ENCODE peak calls at places on chromosomes 11 and 22, in seven cellular contexts. One of them, this sample, is unnamed. For H3K27me3, the result is how much of the 10 kb centered on the place peaks cover.

GRCh38 chr11:44351006-44351660 is 41.2 kb upstream of the ALX4 start:
- DNase-seq in MM.1S: no peak
- DNase-seq in cardiac muscle cell: no peak
- DNase-seq in GM23338: no peak
- DNase-seq in PC-9: no peak
- DNase-seq in tibial artery: no peak
- DNase-seq in HL-60: peak
- DNase-seq in this sample: no peak

GRCh38 chr11:43573233-43573632 is 107.3 kb upstream of the HSD17B12 start:
- DNase-seq in MM.1S: peak
- DNase-seq in cardiac muscle cell: peak
- DNase-seq in GM23338: peak
- DNase-seq in PC-9: no peak
- DNase-seq in tibial artery: no peak
- DNase-seq in HL-60: peak
- DNase-seq in this sample: no peak

GRCh38 chr11:129237880-129238638 is 45.9 kb upstream of the ARHGAP32 start:
- DNase-seq in MM.1S: no peak
- DNase-seq in cardiac muscle cell: no peak
- DNase-seq in GM23338: no peak
- DNase-seq in PC-9: no peak
- DNase-seq in tibial artery: no peak
- DNase-seq in HL-60: no peak
- DNase-seq in this sample: no peak

GRCh38 chr11:23280088-23280487 is 419.8 kb upstream of the CCDC179 start:
- DNase-seq in MM.1S: no peak
- DNase-seq in cardiac muscle cell: no peak
- DNase-seq in GM23338: no peak
- DNase-seq in PC-9: no peak
- DNase-seq in tibial artery: no peak
- DNase-seq in HL-60: no peak
- DNase-seq in this sample: no peak

GRCh38 chr11:76639621-76640020 is 30.9 kb downstream of the LRRC32 start:
- DNase-seq in MM.1S: no peak
- DNase-seq in cardiac muscle cell: no peak
- DNase-seq in GM23338: no peak
- DNase-seq in PC-9: no peak
- DNase-seq in tibial artery: no peak
- DNase-seq in HL-60: no peak
- DNase-seq in this sample: no peak

GRCh38 chr22:44928711-44929347 is 81.0 kb downstream of the PHF21B start:
- DNase-seq in MM.1S: no peak
- DNase-seq in cardiac muscle cell: no peak
- DNase-seq in GM23338: no peak
- DNase-seq in PC-9: no peak
- DNase-seq in tibial artery: no peak
- DNase-seq in HL-60: no peak
- DNase-seq in this sample: no peak

GRCh38 chr22:39954584-39955055 is 5.6 kb upstream of the TMA7B start:
- DNase-seq in MM.1S: no peak
- DNase-seq in cardiac muscle cell: no peak
- DNase-seq in GM23338: no peak
- DNase-seq in PC-9: peak
- DNase-seq in tibial artery: no peak
- DNase-seq in HL-60: no peak
- DNase-seq in this sample: no peak

GRCh38 chr11:31643831-31644230 is 134.3 kb downstream of the ELP4 start:
- DNase-seq in MM.1S: no peak
- DNase-seq in cardiac muscle cell: no peak
- DNase-seq in GM23338: no peak
- DNase-seq in PC-9: no peak
- DNase-seq in tibial artery: no peak
- DNase-seq in HL-60: no peak
- DNase-seq in this sample: no peak

GRCh38 chr11:120068114-120068573 is 69.8 kb downstream of the TRIM29 start:
- DNase-seq in MM.1S: no peak
- DNase-seq in cardiac muscle cell: no peak
- DNase-seq in GM23338: no peak
- DNase-seq in PC-9: no peak
- DNase-seq in tibial artery: no peak
- DNase-seq in HL-60: no peak
- DNase-seq in this sample: no peak

GRCh38 chr11:76918941-76919386 is 58.2 kb downstream of the ACER3 start:
- DNase-seq in MM.1S: peak
- DNase-seq in cardiac muscle cell: peak
- DNase-seq in GM23338: peak
- DNase-seq in PC-9: peak
- DNase-seq in tibial artery: no peak
- DNase-seq in HL-60: peak
- DNase-seq in this sample: peak

GRCh38 chr22:39612811-39613548 is 42.4 kb downstream of the CACNA1I start:
- DNase-seq in MM.1S: no peak
- DNase-seq in cardiac muscle cell: no peak
- DNase-seq in GM23338: no peak
- DNase-seq in PC-9: no peak
- DNase-seq in tibial artery: no peak
- DNase-seq in HL-60: no peak
- DNase-seq in this sample: no peak

GRCh38 chr11:127000291-127000968 is at the start of gene KIRREL3:
- DNase-seq in MM.1S: no peak
- DNase-seq in cardiac muscle cell: peak
- DNase-seq in GM23338: peak
- DNase-seq in PC-9: no peak
- DNase-seq in tibial artery: no peak
- DNase-seq in HL-60: no peak
- DNase-seq in this sample: no peak

GRCh38 chr22:48425091-48425506 is 1402.6 kb downstream of the BRD1 start:
- DNase-seq in MM.1S: no peak
- DNase-seq in cardiac muscle cell: no peak
- DNase-seq in GM23338: no peak
- DNase-seq in PC-9: no peak
- DNase-seq in tibial artery: peak
- DNase-seq in HL-60: no peak
- DNase-seq in this sample: no peak

GRCh38 chr11:69280451-69280850 is 13.5 kb upstream of the MYEOV start:
- DNase-seq in MM.1S: no peak
- DNase-seq in cardiac muscle cell: no peak
- DNase-seq in GM23338: no peak
- DNase-seq in PC-9: peak
- DNase-seq in tibial artery: no peak
- DNase-seq in HL-60: no peak
- DNase-seq in this sample: no peak

GRCh38 chr11:108793138-108793537 is 128.3 kb downstream of the DDX10 start:
- DNase-seq in MM.1S: no peak
- DNase-seq in cardiac muscle cell: no peak
- DNase-seq in GM23338: no peak
- DNase-seq in PC-9: no peak
- DNase-seq in tibial artery: no peak
- DNase-seq in HL-60: no peak
- DNase-seq in this sample: no peak

GRCh38 chr11:87038235-87038960 is 664 bp downstream of the TMEM135 start:
- DNase-seq in MM.1S: no peak
- DNase-seq in cardiac muscle cell: no peak
- DNase-seq in GM23338: no peak
- DNase-seq in PC-9: peak
- DNase-seq in tibial artery: no peak
- DNase-seq in HL-60: no peak
- DNase-seq in this sample: no peak

GRCh38 chr11:104531075-104531474 is 367.1 kb upstream of the PDGFD start:
- DNase-seq in MM.1S: no peak
- DNase-seq in cardiac muscle cell: no peak
- DNase-seq in GM23338: peak
- DNase-seq in PC-9: no peak
- DNase-seq in tibial artery: no peak
- DNase-seq in HL-60: peak
- DNase-seq in this sample: no peak

GRCh38 chr22:19962246-19962908 is 20.8 kb upstream of the TXNRD2 start:
- DNase-seq in MM.1S: peak
- DNase-seq in cardiac muscle cell: peak
- DNase-seq in GM23338: peak
- DNase-seq in PC-9: peak
- DNase-seq in tibial artery: peak
- DNase-seq in HL-60: peak
- DNase-seq in this sample: peak

DNA sequence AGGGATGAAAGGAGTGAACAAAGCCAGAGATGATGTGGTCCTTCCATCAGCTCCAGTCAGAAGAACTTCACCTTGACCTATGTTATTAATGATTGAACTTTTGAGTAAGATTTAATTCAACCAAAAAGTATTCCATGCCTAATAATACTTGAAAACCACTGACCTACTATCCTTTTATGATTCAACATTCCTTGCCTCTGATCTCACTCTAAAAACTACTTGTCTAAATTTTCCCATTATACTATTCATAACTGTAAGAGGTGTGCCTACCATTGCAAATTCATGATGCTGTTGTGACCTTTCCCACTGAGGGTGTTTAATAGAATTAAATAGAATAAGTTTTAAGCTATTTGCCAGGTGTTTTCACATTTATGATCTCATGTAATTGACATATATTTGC is 164.7 kb upstream of the GUCY1A2 start:
- DNase-seq in MM.1S: no peak
- DNase-seq in cardiac muscle cell: no peak
- DNase-seq in GM23338: no peak
- DNase-seq in PC-9: no peak
- DNase-seq in tibial artery: no peak
- DNase-seq in HL-60: no peak
- DNase-seq in this sample: no peak
- H3K27me3 ChIP-seq in MM.1S: under half
- H3K27me3 ChIP-seq in cardiac muscle cell: under half
- H3K27me3 ChIP-seq in GM23338: under half
- H3K27me3 ChIP-seq in PC-9: under half
- H3K27me3 ChIP-seq in tibial artery: under half
- H3K27me3 ChIP-seq in HL-60: under half
- H3K27me3 ChIP-seq in this sample: under half

DNA sequence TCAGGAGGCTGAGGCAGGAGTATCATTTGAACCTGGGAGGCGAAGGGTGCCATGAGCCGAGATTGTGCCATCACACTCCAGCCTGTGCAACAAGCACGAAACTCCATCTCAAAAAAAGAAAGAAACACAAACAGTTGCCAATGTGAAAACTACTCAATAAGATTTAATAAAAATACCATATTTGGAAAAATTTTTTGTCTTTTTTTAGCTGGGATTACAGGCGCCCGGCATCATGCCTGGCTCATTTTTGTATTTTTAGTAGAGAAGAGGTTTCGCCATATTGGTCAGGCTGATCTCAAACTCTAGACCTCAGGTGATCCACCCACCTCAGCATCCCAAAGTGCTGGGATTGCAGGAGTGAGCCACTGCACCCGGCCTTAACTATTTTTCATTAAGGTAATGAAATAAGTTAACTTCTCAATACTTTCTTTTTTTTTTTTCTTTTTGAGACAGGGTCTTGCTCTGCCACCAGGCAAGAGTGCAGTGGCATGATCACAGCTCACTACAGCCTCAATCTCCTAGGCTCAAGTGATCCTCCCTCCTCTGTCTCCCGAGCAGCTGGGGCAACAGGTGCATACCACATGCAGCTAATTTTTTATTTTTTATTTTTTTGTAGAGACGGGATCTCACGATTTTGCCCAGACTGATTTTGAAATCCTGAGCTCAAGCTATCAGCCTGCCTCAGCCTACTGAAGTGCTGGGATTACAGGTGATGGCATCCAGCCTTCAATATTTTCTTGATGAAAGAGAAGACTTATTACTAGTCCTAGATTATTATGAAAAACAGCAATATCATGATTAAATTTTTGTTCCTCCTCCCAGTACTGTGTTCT is 4746.2 kb upstream of the OR11H1 start:
- DNase-seq in MM.1S: no peak
- DNase-seq in cardiac muscle cell: no peak
- DNase-seq in GM23338: no peak
- DNase-seq in PC-9: no peak
- DNase-seq in tibial artery: no peak
- DNase-seq in HL-60: no peak
- DNase-seq in this sample: no peak
- TF ChIP-seq CTCF in MM.1S: no peak
- TF ChIP-seq CTCF in cardiac muscle cell: no peak
- TF ChIP-seq CTCF in GM23338: no peak
- TF ChIP-seq CTCF in PC-9: no peak
- TF ChIP-seq CTCF in tibial artery: no peak
- TF ChIP-seq CTCF in HL-60: no peak
- TF ChIP-seq CTCF in this sample: no peak

DNA sequence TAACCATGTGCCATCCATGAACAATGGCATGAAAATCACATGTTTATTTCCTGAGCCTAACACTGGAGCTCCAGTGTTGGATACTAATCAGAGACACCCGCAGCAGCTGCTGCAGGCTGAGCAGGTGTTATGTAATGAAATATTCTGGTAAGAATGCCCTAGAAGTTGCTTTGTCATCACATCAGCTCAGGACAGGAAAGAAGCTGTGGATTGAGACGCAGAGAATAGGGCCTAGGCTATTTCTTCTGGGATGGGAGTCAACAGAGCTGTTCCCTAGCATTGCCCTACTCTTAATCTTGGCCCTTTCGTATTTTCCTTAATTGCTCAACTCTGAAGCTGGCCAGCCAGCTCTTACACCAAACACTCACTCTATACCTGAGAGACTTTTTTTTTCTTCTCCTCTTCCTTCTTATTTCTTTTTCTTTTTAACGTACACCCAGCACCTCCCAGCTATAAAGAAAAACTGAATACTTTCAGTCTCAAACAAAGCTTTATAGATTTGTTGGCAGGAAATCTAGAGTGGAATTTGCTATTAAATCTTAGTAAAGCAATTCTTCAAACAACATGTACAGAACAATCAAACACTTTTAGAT is 31.9 kb downstream of the RASSF10 start:
- DNase-seq in MM.1S: no peak
- DNase-seq in cardiac muscle cell: no peak
- DNase-seq in GM23338: no peak
- DNase-seq in PC-9: no peak
- DNase-seq in tibial artery: no peak
- DNase-seq in HL-60: no peak
- DNase-seq in this sample: no peak
- H3K27me3 ChIP-seq in MM.1S: under half
- H3K27me3 ChIP-seq in cardiac muscle cell: under half
- H3K27me3 ChIP-seq in GM23338: under half
- H3K27me3 ChIP-seq in PC-9: under half
- H3K27me3 ChIP-seq in tibial artery: under half
- H3K27me3 ChIP-seq in HL-60: under half
- H3K27me3 ChIP-seq in this sample: under half

GRCh38 chr11:9972917-9973504 is 309.1 kb downstream of the SWAP70 start:
- DNase-seq in MM.1S: peak
- DNase-seq in cardiac muscle cell: peak
- DNase-seq in GM23338: peak
- DNase-seq in PC-9: no peak
- DNase-seq in tibial artery: no peak
- DNase-seq in HL-60: peak
- DNase-seq in this sample: no peak

GRCh38 chr11:9974375-9974774 is 310.5 kb downstream of the SWAP70 start:
- DNase-seq in MM.1S: no peak
- DNase-seq in cardiac muscle cell: no peak
- DNase-seq in GM23338: peak
- DNase-seq in PC-9: no peak
- DNase-seq in tibial artery: no peak
- DNase-seq in HL-60: no peak
- DNase-seq in this sample: no peak

GRCh38 chr11:9980931-9981330 is 313.1 kb downstream of the SBF2 start:
- DNase-seq in MM.1S: no peak
- DNase-seq in cardiac muscle cell: no peak
- DNase-seq in GM23338: no peak
- DNase-seq in PC-9: no peak
- DNase-seq in tibial artery: no peak
- DNase-seq in HL-60: no peak
- DNase-seq in this sample: no peak

GRCh38 chr11:9973921-9974320 is 310.0 kb downstream of the SWAP70 start:
- DNase-seq in MM.1S: no peak
- DNase-seq in cardiac muscle cell: no peak
- DNase-seq in GM23338: no peak
- DNase-seq in PC-9: no peak
- DNase-seq in tibial artery: no peak
- DNase-seq in HL-60: no peak
- DNase-seq in this sample: no peak

GRCh38 chr11:9977554-9977953 is 313.7 kb downstream of the SWAP70 start:
- DNase-seq in MM.1S: no peak
- DNase-seq in cardiac muscle cell: no peak
- DNase-seq in GM23338: no peak
- DNase-seq in PC-9: no peak
- DNase-seq in tibial artery: no peak
- DNase-seq in HL-60: no peak
- DNase-seq in this sample: no peak
- TF ChIP-seq CTCF in MM.1S: no peak
- TF ChIP-seq CTCF in cardiac muscle cell: no peak
- TF ChIP-seq CTCF in GM23338: no peak
- TF ChIP-seq CTCF in PC-9: no peak
- TF ChIP-seq CTCF in tibial artery: no peak
- TF ChIP-seq CTCF in HL-60: no peak
- TF ChIP-seq CTCF in this sample: no peak

This sample was measured in transverse colon.